ENCODE peak calls at places on chromosomes 3 and 15, in eight cellular contexts. One of them, this sample, is unnamed.

GRCh38 chr15:80984856-80985255 is 4.8 kb downstream of the MESD start:
- ATAC-seq in upper lobe of left lung: peak
- ATAC-seq in Panc1: no peak
- ATAC-seq in GM23338: no peak
- ATAC-seq in HepG2: no peak
- ATAC-seq in HCT116: no peak
- ATAC-seq in K562: no peak
- ATAC-seq in GM12878: peak
- ATAC-seq in this sample: no peak

GRCh38 chr3:177567833-177568232 is 370.6 kb upstream of the TBL1XR1 start:
- ATAC-seq in upper lobe of left lung: no peak
- ATAC-seq in Panc1: no peak
- ATAC-seq in GM23338: no peak
- ATAC-seq in HepG2: no peak
- ATAC-seq in HCT116: no peak
- ATAC-seq in K562: no peak
- ATAC-seq in GM12878: no peak
- ATAC-seq in this sample: no peak

GRCh38 chr15:77416954-77417353 is 3.0 kb downstream of the PEAK1 start:
- ATAC-seq in upper lobe of left lung: no peak
- ATAC-seq in Panc1: no peak
- ATAC-seq in GM23338: no peak
- ATAC-seq in HepG2: no peak
- ATAC-seq in HCT116: no peak
- ATAC-seq in K562: no peak
- ATAC-seq in GM12878: no peak
- ATAC-seq in this sample: no peak

GRCh38 chr3:197327701-197328100 is 29.3 kb upstream of the DLG1 start:
- ATAC-seq in upper lobe of left lung: peak
- ATAC-seq in Panc1: no peak
- ATAC-seq in GM23338: no peak
- ATAC-seq in HepG2: no peak
- ATAC-seq in HCT116: no peak
- ATAC-seq in K562: peak
- ATAC-seq in GM12878: no peak
- ATAC-seq in this sample: peak

GRCh38 chr3:122966045-122966444 is 61.5 kb downstream of the SEMA5B start:
- ATAC-seq in upper lobe of left lung: no peak
- ATAC-seq in Panc1: no peak
- ATAC-seq in GM23338: no peak
- ATAC-seq in HepG2: no peak
- ATAC-seq in HCT116: no peak
- ATAC-seq in K562: no peak
- ATAC-seq in GM12878: no peak
- ATAC-seq in this sample: no peak

GRCh38 chr15:89067751-89068150 is 20.5 kb upstream of the ABHD2 start:
- ATAC-seq in upper lobe of left lung: peak
- ATAC-seq in Panc1: no peak
- ATAC-seq in GM23338: no peak
- ATAC-seq in HepG2: no peak
- ATAC-seq in HCT116: no peak
- ATAC-seq in K562: no peak
- ATAC-seq in GM12878: peak
- ATAC-seq in this sample: no peak

GRCh38 chr3:33717616-33717865 is 513 bp downstream of the CLASP2 start:
- ATAC-seq in upper lobe of left lung: peak
- ATAC-seq in Panc1: peak
- ATAC-seq in GM23338: peak
- ATAC-seq in HepG2: peak
- ATAC-seq in HCT116: peak
- ATAC-seq in K562: peak
- ATAC-seq in GM12878: peak
- ATAC-seq in this sample: peak

GRCh38 chr15:75620776-75621536 is 4.6 kb downstream of the SNUPN start:
- ATAC-seq in upper lobe of left lung: peak
- ATAC-seq in Panc1: no peak
- ATAC-seq in GM23338: no peak
- ATAC-seq in HepG2: no peak
- ATAC-seq in HCT116: no peak
- ATAC-seq in K562: no peak
- ATAC-seq in GM12878: no peak
- ATAC-seq in this sample: peak

GRCh38 chr15:47918877-47919276 is 201.6 kb downstream of the SEMA6D start:
- ATAC-seq in upper lobe of left lung: no peak
- ATAC-seq in Panc1: no peak
- ATAC-seq in GM23338: no peak
- ATAC-seq in HepG2: no peak
- ATAC-seq in HCT116: no peak
- ATAC-seq in K562: no peak
- ATAC-seq in GM12878: no peak
- ATAC-seq in this sample: no peak

GRCh38 chr3:129552287-129553050 is 9.5 kb downstream of the H1-8 start:
- ATAC-seq in upper lobe of left lung: no peak
- ATAC-seq in Panc1: no peak
- ATAC-seq in GM23338: no peak
- ATAC-seq in HepG2: peak
- ATAC-seq in HCT116: peak
- ATAC-seq in K562: no peak
- ATAC-seq in GM12878: no peak
- ATAC-seq in this sample: no peak

GRCh38 chr3:31620656-31621055 is 87.9 kb downstream of the STT3B start:
- ATAC-seq in upper lobe of left lung: no peak
- ATAC-seq in Panc1: no peak
- ATAC-seq in GM23338: no peak
- ATAC-seq in HepG2: no peak
- ATAC-seq in HCT116: no peak
- ATAC-seq in K562: no peak
- ATAC-seq in GM12878: peak
- ATAC-seq in this sample: no peak

GRCh38 chr3:88059380-88060160 is 515 bp downstream of the ZNF654 start:
- ATAC-seq in upper lobe of left lung: peak
- ATAC-seq in Panc1: peak
- ATAC-seq in GM23338: peak
- ATAC-seq in HepG2: peak
- ATAC-seq in HCT116: peak
- ATAC-seq in K562: peak
- ATAC-seq in GM12878: peak
- ATAC-seq in this sample: peak

GRCh38 chr15:76429661-76430060 is 93.1 kb downstream of the ISL2 start:
- ATAC-seq in upper lobe of left lung: no peak
- ATAC-seq in Panc1: no peak
- ATAC-seq in GM23338: no peak
- ATAC-seq in HepG2: no peak
- ATAC-seq in HCT116: no peak
- ATAC-seq in K562: no peak
- ATAC-seq in GM12878: no peak
- ATAC-seq in this sample: no peak

GRCh38 chr15:57026016-57026602 is 107.7 kb downstream of the TCF12 start:
- ATAC-seq in upper lobe of left lung: no peak
- ATAC-seq in Panc1: no peak
- ATAC-seq in GM23338: no peak
- ATAC-seq in HepG2: no peak
- ATAC-seq in HCT116: no peak
- ATAC-seq in K562: no peak
- ATAC-seq in GM12878: no peak
- ATAC-seq in this sample: no peak

GRCh38 chr3:126537116-126537729 is 13.3 kb downstream of the CHST13 start:
- ATAC-seq in upper lobe of left lung: no peak
- ATAC-seq in Panc1: peak
- ATAC-seq in GM23338: no peak
- ATAC-seq in HepG2: peak
- ATAC-seq in HCT116: no peak
- ATAC-seq in K562: peak
- ATAC-seq in GM12878: no peak
- ATAC-seq in this sample: no peak

GRCh38 chr3:58383904-58384303 is 49.7 kb downstream of the PDHB start:
- ATAC-seq in upper lobe of left lung: peak
- ATAC-seq in Panc1: peak
- ATAC-seq in GM23338: no peak
- ATAC-seq in HepG2: no peak
- ATAC-seq in HCT116: peak
- ATAC-seq in K562: no peak
- ATAC-seq in GM12878: no peak
- ATAC-seq in this sample: no peak

GRCh38 chr3:141000691-141001090 is 50.5 kb upstream of the SPSB4 start:
- ATAC-seq in upper lobe of left lung: no peak
- ATAC-seq in Panc1: peak
- ATAC-seq in GM23338: no peak
- ATAC-seq in HepG2: peak
- ATAC-seq in HCT116: no peak
- ATAC-seq in K562: no peak
- ATAC-seq in GM12878: no peak
- ATAC-seq in this sample: no peak

GRCh38 chr3:105199217-105199616 is 167.5 kb upstream of the ALCAM start:
- ATAC-seq in upper lobe of left lung: no peak
- ATAC-seq in Panc1: no peak
- ATAC-seq in GM23338: no peak
- ATAC-seq in HepG2: no peak
- ATAC-seq in HCT116: no peak
- ATAC-seq in K562: no peak
- ATAC-seq in GM12878: no peak
- ATAC-seq in this sample: no peak

GRCh38 chr15:73704869-73705645 is 20.9 kb downstream of the CD276 start:
- ATAC-seq in upper lobe of left lung: peak
- ATAC-seq in Panc1: peak
- ATAC-seq in GM23338: peak
- ATAC-seq in HepG2: peak
- ATAC-seq in HCT116: peak
- ATAC-seq in K562: peak
- ATAC-seq in GM12878: peak
- ATAC-seq in this sample: peak

GRCh38 chr3:45628746-45629145 is 34.2 kb downstream of the LIMD1 start:
- ATAC-seq in upper lobe of left lung: no peak
- ATAC-seq in Panc1: no peak
- ATAC-seq in GM23338: no peak
- ATAC-seq in HepG2: no peak
- ATAC-seq in HCT116: no peak
- ATAC-seq in K562: no peak
- ATAC-seq in GM12878: no peak
- ATAC-seq in this sample: peak

GRCh38 chr15:53837263-53837662 is 77.8 kb upstream of the WDR72 start:
- ATAC-seq in upper lobe of left lung: peak
- ATAC-seq in Panc1: no peak
- ATAC-seq in GM23338: peak
- ATAC-seq in HepG2: peak
- ATAC-seq in HCT116: no peak
- ATAC-seq in K562: no peak
- ATAC-seq in GM12878: peak
- ATAC-seq in this sample: no peak

GRCh38 chr15:32704343-32705076 is 13.3 kb upstream of the GREM1 start:
- ATAC-seq in upper lobe of left lung: no peak
- ATAC-seq in Panc1: no peak
- ATAC-seq in GM23338: no peak
- ATAC-seq in HepG2: no peak
- ATAC-seq in HCT116: no peak
- ATAC-seq in K562: no peak
- ATAC-seq in GM12878: no peak
- ATAC-seq in this sample: no peak

GRCh38 chr3:49539659-49540560 is 14.4 kb upstream of the BSN start:
- ATAC-seq in upper lobe of left lung: peak
- ATAC-seq in Panc1: peak
- ATAC-seq in GM23338: peak
- ATAC-seq in HepG2: peak
- ATAC-seq in HCT116: peak
- ATAC-seq in K562: peak
- ATAC-seq in GM12878: peak
- ATAC-seq in this sample: peak
- TF ChIP-seq POLR2AphosphoS5 in upper lobe of left lung: peak
- TF ChIP-seq POLR2AphosphoS5 in Panc1: peak
- TF ChIP-seq POLR2AphosphoS5 in GM23338: peak
- TF ChIP-seq POLR2AphosphoS5 in HepG2: peak
- TF ChIP-seq POLR2AphosphoS5 in HCT116: peak
- TF ChIP-seq POLR2AphosphoS5 in K562: no peak
- TF ChIP-seq POLR2AphosphoS5 in GM12878: no peak
- TF ChIP-seq POLR2AphosphoS5 in this sample: peak

DNA sequence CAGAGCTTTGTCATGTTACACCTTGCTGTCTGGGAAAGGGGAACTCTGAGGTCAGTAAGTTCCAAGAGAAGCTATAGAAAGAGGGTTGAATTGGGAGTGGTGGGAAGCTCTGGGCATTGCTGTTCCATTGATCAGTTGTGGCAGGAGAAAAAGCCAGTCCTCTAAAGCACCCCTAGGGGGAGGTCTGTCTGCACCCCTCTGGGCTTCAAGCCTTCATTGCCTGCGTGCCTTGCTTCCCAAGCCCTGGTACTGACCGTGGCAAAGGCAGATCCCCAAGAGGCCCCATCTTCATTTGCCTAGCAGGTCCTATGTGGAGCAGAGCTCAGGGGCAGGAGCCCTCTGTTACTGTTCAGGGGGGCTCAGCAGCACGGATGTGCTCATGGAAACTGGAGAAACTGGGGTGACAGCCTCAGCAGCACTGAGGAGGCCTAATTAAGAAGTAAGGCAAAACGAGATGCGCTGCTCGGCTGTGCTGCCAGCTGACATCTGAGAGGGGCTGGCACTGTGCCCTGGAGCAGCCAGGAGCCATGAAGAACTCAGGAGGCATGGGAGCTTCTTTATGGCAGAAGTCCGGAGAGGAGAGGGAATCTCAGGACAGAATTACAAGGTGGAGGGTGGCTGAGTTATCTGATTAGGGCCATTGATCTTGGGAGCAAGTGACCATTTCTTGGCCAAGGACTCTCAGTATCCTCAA is 270.9 kb downstream of the RPLP1 start:
- ATAC-seq in upper lobe of left lung: no peak
- ATAC-seq in Panc1: no peak
- ATAC-seq in GM23338: peak
- ATAC-seq in HepG2: peak
- ATAC-seq in HCT116: peak
- ATAC-seq in K562: peak
- ATAC-seq in GM12878: peak
- ATAC-seq in this sample: no peak
- TF ChIP-seq CTCF in upper lobe of left lung: no peak
- TF ChIP-seq CTCF in Panc1: no peak
- TF ChIP-seq CTCF in GM23338: peak
- TF ChIP-seq CTCF in HepG2: no peak
- TF ChIP-seq CTCF in HCT116: no peak
- TF ChIP-seq CTCF in K562: peak
- TF ChIP-seq CTCF in GM12878: peak
- TF ChIP-seq CTCF in this sample: no peak

GRCh38 chr3:15523660-15524417 is 2.3 kb upstream of the COLQ start:
- ATAC-seq in upper lobe of left lung: no peak
- ATAC-seq in Panc1: no peak
- ATAC-seq in GM23338: no peak
- ATAC-seq in HepG2: no peak
- ATAC-seq in HCT116: no peak
- ATAC-seq in K562: no peak
- ATAC-seq in GM12878: no peak
- ATAC-seq in this sample: no peak
- TF ChIP-seq POLR2AphosphoS5 in upper lobe of left lung: no peak
- TF ChIP-seq POLR2AphosphoS5 in Panc1: no peak
- TF ChIP-seq POLR2AphosphoS5 in GM23338: no peak
- TF ChIP-seq POLR2AphosphoS5 in HepG2: no peak
- TF ChIP-seq POLR2AphosphoS5 in HCT116: no peak
- TF ChIP-seq POLR2AphosphoS5 in K562: no peak
- TF ChIP-seq POLR2AphosphoS5 in GM12878: no peak
- TF ChIP-seq POLR2AphosphoS5 in this sample: no peak

DNA sequence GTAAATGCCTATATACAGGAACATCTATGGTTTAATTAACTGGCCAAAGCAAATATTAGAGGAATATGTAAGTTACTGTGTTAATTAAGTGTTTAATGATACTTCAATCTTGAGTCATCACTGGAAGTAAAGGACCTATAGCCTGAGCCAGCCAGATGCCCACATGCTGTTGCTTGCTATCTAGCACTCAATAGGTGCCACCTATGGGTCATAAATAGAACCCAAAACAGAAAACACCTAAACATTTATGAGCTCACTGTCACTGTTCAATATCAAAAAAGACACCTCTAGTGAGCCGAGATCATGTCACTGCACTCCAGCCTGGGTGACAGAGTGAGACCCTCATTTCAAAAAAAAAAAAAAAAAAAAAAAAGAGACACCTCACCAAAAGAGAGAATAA is 48.4 kb upstream of the IP6K2 start:
- ATAC-seq in upper lobe of left lung: no peak
- ATAC-seq in Panc1: no peak
- ATAC-seq in GM23338: peak
- ATAC-seq in HepG2: peak
- ATAC-seq in HCT116: peak
- ATAC-seq in K562: no peak
- ATAC-seq in GM12878: peak
- ATAC-seq in this sample: no peak
- TF ChIP-seq CTCF in upper lobe of left lung: no peak
- TF ChIP-seq CTCF in Panc1: no peak
- TF ChIP-seq CTCF in GM23338: no peak
- TF ChIP-seq CTCF in HepG2: peak
- TF ChIP-seq CTCF in HCT116: peak
- TF ChIP-seq CTCF in K562: peak
- TF ChIP-seq CTCF in GM12878: no peak
- TF ChIP-seq CTCF in this sample: no peak